ENCODE peak calls at places on chromosomes 5 and 9, in four cellular contexts. B is GM12891, A is cardiac fibroblast, Z is neuronal stem cell. O is an unnamed sample.

GRCh38 chr9:28001096-28001495 is 427.8 kb upstream of the C9orf72 start:
- DNase-seq in Z (no peak), A (no peak), B (no peak), O (no peak)

GRCh38 chr5:43642428-43642827 is 39.4 kb downstream of the NNT start:
- DNase-seq in A (no peak), Z (no peak), B (no peak), O (no peak)

GRCh38 chr9:89042984-89043383 is 51.7 kb downstream of the S1PR3 start:
- DNase-seq in B (no peak), Z (no peak), A (no peak), O (no peak)

GRCh38 chr5:112077180-112077579 is 320.2 kb upstream of the NREP start:
- DNase-seq in Z (no peak), A (peak), B (no peak), O (no peak)

GRCh38 chr5:27315541-27316282 is 277.3 kb upstream of the CDH9 start:
- DNase-seq in A (peak), Z (no peak), B (no peak), O (no peak)

GRCh38 chr9:126862461-126862830 is 2.0 kb downstream of the ZBTB34 start:
- DNase-seq in A (no peak), Z (no peak), B (no peak), O (no peak)

GRCh38 chr9:18208166-18209059 is 265.5 kb upstream of the ADAMTSL1 start:
- DNase-seq in A (peak), Z (peak), B (no peak), O (no peak)

GRCh38 chr5:170755679-170756456 is 27.7 kb upstream of the GABRP start:
- DNase-seq in Z (no peak), A (peak), B (no peak), O (no peak)

GRCh38 chr9:98851730-98852462 is 44.4 kb downstream of the GALNT12 start:
- DNase-seq in B (no peak), Z (no peak), A (no peak), O (no peak)

GRCh38 chr5:66912787-66913186 is 283.8 kb downstream of the CD180 start:
- DNase-seq in B (no peak), Z (no peak), A (no peak), O (no peak)

GRCh38 chr9:106684940-106685695 is 177.8 kb upstream of the ZNF462 start:
- DNase-seq in B (no peak), Z (no peak), A (no peak), O (no peak)

GRCh38 chr9:93891549-93892310 is 63.4 kb downstream of the BARX1 start:
- DNase-seq in B (no peak), A (no peak), Z (no peak), O (no peak)

GRCh38 chr5:171520300-171521170 is 101.1 kb downstream of the FGF18 start:
- DNase-seq in Z (peak), A (peak), B (no peak), O (no peak)

GRCh38 chr5:65873181-65873580 is 53.2 kb upstream of the ERBIN start:
- DNase-seq in B (no peak), Z (no peak), A (no peak), O (no peak)

GRCh38 chr9:132401791-132402190 is 4.8 kb downstream of the TTF1 start:
- DNase-seq in A (no peak), Z (no peak), B (no peak), O (no peak)

GRCh38 chr5:148850836-148851235 is 24.4 kb downstream of the ADRB2 start:
- DNase-seq in A (no peak), B (no peak), Z (no peak), O (no peak)

GRCh38 chr9:70159630-70160029 is 99.1 kb upstream of the SMC5 start:
- DNase-seq in A (no peak), B (no peak), Z (no peak), O (no peak)

GRCh38 chr5:633521-633955 is 21.4 kb downstream of the CEP72 start:
- DNase-seq in Z (no peak), A (peak), B (no peak), O (no peak)

GRCh38 chr5:160293901-160294561 is 18.3 kb downstream of the CCNJL start:
- DNase-seq in B (no peak), Z (no peak), A (no peak), O (no peak)

GRCh38 chr5:90585337-90585986 is 26.9 kb downstream of the ADGRV1 start:
- DNase-seq in B (no peak), A (no peak), Z (no peak), O (no peak)

GRCh38 chr5:111829701-111830100 is 72.7 kb upstream of the NREP start:
- DNase-seq in B (no peak), A (peak), Z (no peak), O (no peak)

GRCh38 chr9:124217839-124218437 is 39.8 kb upstream of the NEK6 start:
- DNase-seq in Z (no peak), A (no peak), B (no peak), O (no peak)

GRCh38 chr5:135623186-135623715 is 44.5 kb upstream of the CXCL14 start:
- DNase-seq in A (no peak), B (no peak), Z (no peak), O (no peak)

GRCh38 chr9:37370282-37370681 is 52.2 kb upstream of the GRHPR start:
- DNase-seq in Z (no peak), B (no peak), A (no peak), O (no peak)

GRCh38 chr5:1983919-1984695 is 101.4 kb upstream of the IRX4 start:
- DNase-seq in B (no peak), Z (no peak), A (no peak), O (no peak)

GRCh38 chr5:74016373-74016772 is 390.4 kb downstream of the ARHGEF28 start:
- DNase-seq in A (no peak), Z (no peak), B (no peak), O (no peak)

GRCh38 chr5:174418809-174419522 is 305.4 kb upstream of the MSX2 start:
- DNase-seq in B (no peak), Z (peak), A (peak), O (no peak)

GRCh38 chr5:31408814-31409213 is 123.1 kb downstream of the DROSHA start:
- DNase-seq in B (no peak), Z (no peak), A (peak), O (no peak)

GRCh38 chr5:173472784-173473278 is 143.6 kb downstream of the BOD1 start:
- DNase-seq in B (no peak), Z (no peak), A (peak), O (no peak)

GRCh38 chr9:132006657-132007370 is 72.9 kb downstream of the MED27 start:
- DNase-seq in B (peak), Z (no peak), A (peak), O (peak)